ENCODE peak calls at places on chromosomes 12 and 14, in eight cellular contexts. One of them, this sample, is unnamed.

GRCh38 chr14:19800282-19801117 is 3.1 kb upstream of the OR4N2 start:
- DNase-seq in esophagus muscularis mucosa: no peak
- DNase-seq in transverse colon: no peak
- DNase-seq in GM12878: no peak
- DNase-seq in K562: no peak
- DNase-seq in upper lobe of left lung: peak
- DNase-seq in tibial nerve: no peak
- DNase-seq in A549: no peak
- DNase-seq in this sample: no peak

GRCh38 chr12:6960291-6961277 is 9.4 kb downstream of the PTPN6 start:
- DNase-seq in A549: no peak
- DNase-seq in tibial nerve: no peak
- DNase-seq in K562: no peak
- DNase-seq in GM12878: no peak
- DNase-seq in transverse colon: peak
- DNase-seq in upper lobe of left lung: no peak
- DNase-seq in esophagus muscularis mucosa: no peak
- DNase-seq in this sample: peak

GRCh38 chr12:108310489-108310888 is 28.6 kb downstream of the CMKLR1 start:
- DNase-seq in tibial nerve: no peak
- DNase-seq in GM12878: no peak
- DNase-seq in K562: peak
- DNase-seq in upper lobe of left lung: no peak
- DNase-seq in transverse colon: no peak
- DNase-seq in A549: no peak
- DNase-seq in esophagus muscularis mucosa: no peak
- DNase-seq in this sample: no peak

GRCh38 chr12:108312885-108313203 is 26.3 kb downstream of the CMKLR1 start:
- DNase-seq in esophagus muscularis mucosa: no peak
- DNase-seq in K562: no peak
- DNase-seq in transverse colon: no peak
- DNase-seq in upper lobe of left lung: no peak
- DNase-seq in tibial nerve: no peak
- DNase-seq in A549: no peak
- DNase-seq in GM12878: no peak
- DNase-seq in this sample: peak

GRCh38 chr12:93102744-93103143 is 173.6 kb upstream of the EEA1 start:
- DNase-seq in upper lobe of left lung: no peak
- DNase-seq in esophagus muscularis mucosa: no peak
- DNase-seq in GM12878: no peak
- DNase-seq in A549: no peak
- DNase-seq in transverse colon: no peak
- DNase-seq in tibial nerve: no peak
- DNase-seq in K562: no peak
- DNase-seq in this sample: no peak

GRCh38 chr12:26628234-26628633 is 204.8 kb downstream of the ITPR2 start:
- DNase-seq in GM12878: no peak
- DNase-seq in K562: no peak
- DNase-seq in esophagus muscularis mucosa: no peak
- DNase-seq in upper lobe of left lung: no peak
- DNase-seq in transverse colon: no peak
- DNase-seq in tibial nerve: no peak
- DNase-seq in A549: no peak
- DNase-seq in this sample: no peak

GRCh38 chr12:84658877-84659276 is 253.7 kb downstream of the SLC6A15 start:
- DNase-seq in transverse colon: no peak
- DNase-seq in K562: no peak
- DNase-seq in tibial nerve: no peak
- DNase-seq in GM12878: no peak
- DNase-seq in upper lobe of left lung: no peak
- DNase-seq in A549: no peak
- DNase-seq in esophagus muscularis mucosa: no peak
- DNase-seq in this sample: no peak

GRCh38 chr14:37230551-37231194 is 32.9 kb downstream of the MIPOL1 start:
- DNase-seq in upper lobe of left lung: no peak
- DNase-seq in K562: peak
- DNase-seq in transverse colon: no peak
- DNase-seq in GM12878: no peak
- DNase-seq in esophagus muscularis mucosa: no peak
- DNase-seq in A549: peak
- DNase-seq in tibial nerve: no peak
- DNase-seq in this sample: no peak

GRCh38 chr12:52059582-52060497 is 8.6 kb downstream of the NR4A1 start:
- DNase-seq in transverse colon: peak
- DNase-seq in A549: no peak
- DNase-seq in tibial nerve: no peak
- DNase-seq in K562: no peak
- DNase-seq in GM12878: no peak
- DNase-seq in esophagus muscularis mucosa: no peak
- DNase-seq in upper lobe of left lung: no peak
- DNase-seq in this sample: peak

GRCh38 chr12:31491819-31492598 is 98.9 kb downstream of the DENND5B start:
- DNase-seq in K562: no peak
- DNase-seq in tibial nerve: no peak
- DNase-seq in esophagus muscularis mucosa: no peak
- DNase-seq in transverse colon: no peak
- DNase-seq in A549: peak
- DNase-seq in upper lobe of left lung: no peak
- DNase-seq in GM12878: no peak
- DNase-seq in this sample: no peak

GRCh38 chr12:4591180-4591687 is 29.2 kb downstream of the DYRK4 start:
- DNase-seq in esophagus muscularis mucosa: peak
- DNase-seq in GM12878: no peak
- DNase-seq in transverse colon: peak
- DNase-seq in upper lobe of left lung: no peak
- DNase-seq in tibial nerve: no peak
- DNase-seq in A549: no peak
- DNase-seq in K562: no peak
- DNase-seq in this sample: no peak

GRCh38 chr12:113116875-113117274 is 18.7 kb downstream of the RASAL1 start:
- DNase-seq in transverse colon: no peak
- DNase-seq in tibial nerve: no peak
- DNase-seq in upper lobe of left lung: no peak
- DNase-seq in A549: no peak
- DNase-seq in GM12878: no peak
- DNase-seq in esophagus muscularis mucosa: no peak
- DNase-seq in K562: no peak
- DNase-seq in this sample: no peak

GRCh38 chr12:61894168-61894567 is 366.0 kb upstream of the USP15 start:
- DNase-seq in K562: no peak
- DNase-seq in upper lobe of left lung: no peak
- DNase-seq in esophagus muscularis mucosa: no peak
- DNase-seq in A549: no peak
- DNase-seq in GM12878: no peak
- DNase-seq in transverse colon: no peak
- DNase-seq in tibial nerve: no peak
- DNase-seq in this sample: no peak

DNA sequence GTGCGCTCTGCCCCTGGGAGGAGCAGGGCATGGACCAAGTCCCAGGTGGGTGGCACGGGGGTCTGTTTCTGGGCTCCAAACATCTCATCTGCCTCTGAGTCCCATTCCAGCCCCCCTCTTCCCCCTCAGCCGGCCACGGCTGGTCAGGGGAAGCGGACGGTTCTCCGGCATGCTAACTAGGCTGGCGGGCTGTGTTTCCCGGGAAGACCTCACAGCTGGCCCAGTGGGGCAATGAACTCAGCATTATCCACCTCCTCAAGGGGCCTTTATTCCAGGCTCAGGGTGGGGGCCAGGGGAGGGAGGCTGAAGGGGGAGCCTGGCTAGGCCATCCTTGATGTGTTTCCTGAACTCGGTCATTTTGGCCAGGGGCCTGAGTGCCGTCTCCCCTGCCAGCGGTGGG is 7.7 kb downstream of the LRP1 start:
- DNase-seq in tibial nerve: no peak
- DNase-seq in GM12878: no peak
- DNase-seq in A549: no peak
- DNase-seq in K562: no peak
- DNase-seq in esophagus muscularis mucosa: no peak
- DNase-seq in upper lobe of left lung: peak
- DNase-seq in transverse colon: no peak
- DNase-seq in this sample: peak
- H3K27ac ChIP-seq in tibial nerve: peak
- H3K27ac ChIP-seq in GM12878: no peak
- H3K27ac ChIP-seq in A549: no peak
- H3K27ac ChIP-seq in K562: no peak
- H3K27ac ChIP-seq in esophagus muscularis mucosa: peak
- H3K27ac ChIP-seq in upper lobe of left lung: peak
- H3K27ac ChIP-seq in transverse colon: peak
- H3K27ac ChIP-seq in this sample: peak

GRCh38 chr12:114901316-114901715 is 217.3 kb upstream of the TBX3 start:
- DNase-seq in A549: no peak
- DNase-seq in K562: no peak
- DNase-seq in tibial nerve: no peak
- DNase-seq in esophagus muscularis mucosa: no peak
- DNase-seq in transverse colon: no peak
- DNase-seq in upper lobe of left lung: no peak
- DNase-seq in GM12878: no peak
- DNase-seq in this sample: no peak
- TF ChIP-seq EP300 in A549: no peak
- TF ChIP-seq EP300 in K562: no peak
- TF ChIP-seq EP300 in tibial nerve: no peak
- TF ChIP-seq EP300 in esophagus muscularis mucosa: no peak
- TF ChIP-seq EP300 in transverse colon: no peak
- TF ChIP-seq EP300 in upper lobe of left lung: no peak
- TF ChIP-seq EP300 in GM12878: no peak
- TF ChIP-seq EP300 in this sample: no peak

GRCh38 chr14:51704465-51705050 is 52.8 kb downstream of the FRMD6 start:
- DNase-seq in upper lobe of left lung: no peak
- DNase-seq in transverse colon: no peak
- DNase-seq in esophagus muscularis mucosa: no peak
- DNase-seq in tibial nerve: no peak
- DNase-seq in A549: no peak
- DNase-seq in K562: no peak
- DNase-seq in GM12878: no peak
- DNase-seq in this sample: no peak
- H3K27ac ChIP-seq in upper lobe of left lung: no peak
- H3K27ac ChIP-seq in transverse colon: no peak
- H3K27ac ChIP-seq in esophagus muscularis mucosa: no peak
- H3K27ac ChIP-seq in tibial nerve: no peak
- H3K27ac ChIP-seq in A549: no peak
- H3K27ac ChIP-seq in K562: no peak
- H3K27ac ChIP-seq in GM12878: no peak
- H3K27ac ChIP-seq in this sample: no peak

GRCh38 chr14:72545411-72546311 is 348.2 kb downstream of the DPF3 start:
- DNase-seq in esophagus muscularis mucosa: no peak
- DNase-seq in A549: no peak
- DNase-seq in upper lobe of left lung: no peak
- DNase-seq in GM12878: no peak
- DNase-seq in tibial nerve: no peak
- DNase-seq in K562: no peak
- DNase-seq in transverse colon: no peak
- DNase-seq in this sample: no peak
- TF ChIP-seq EP300 in esophagus muscularis mucosa: no peak
- TF ChIP-seq EP300 in A549: no peak
- TF ChIP-seq EP300 in upper lobe of left lung: no peak
- TF ChIP-seq EP300 in GM12878: no peak
- TF ChIP-seq EP300 in tibial nerve: no peak
- TF ChIP-seq EP300 in K562: no peak
- TF ChIP-seq EP300 in transverse colon: no peak
- TF ChIP-seq EP300 in this sample: no peak